ENCODE peak calls at places on chromosomes 4 and X, in eight cellular contexts. U is tibial nerve, G is suprapubic skin, B is A549, W is HepG2, K is ovary, O is upper lobe of left lung, C is transverse colon. S is an unnamed sample.

GRCh38 chrX:75301060-75301459 is 27.2 kb downstream of the UPRT start:
- DNase-seq in U (no peak), G (no peak), B (no peak), W (no peak), K (no peak), O (no peak), C (no peak), S (no peak)

GRCh38 chr4:137611998-137612700 is 79.9 kb upstream of the PCDH18 start:
- DNase-seq in U (no peak), G (no peak), B (no peak), W (no peak), K (no peak), O (no peak), C (no peak), S (no peak)

GRCh38 chr4:7581477-7581876 is 146.7 kb upstream of the PSAPL1 start:
- DNase-seq in U (no peak), G (no peak), B (peak; percentile 4), W (no peak), K (peak; percentile 36), O (no peak), C (no peak), S (no peak)

GRCh38 chr4:152591361-152591760 is 55.5 kb upstream of the FBXW7 start:
- DNase-seq in U (peak; percentile 21), G (peak; percentile 81), B (no peak), W (no peak), K (peak; percentile 23), O (peak; percentile 42), C (peak; percentile 63), S (peak; percentile 85)

GRCh38 chr4:53696956-53697685 is 105.8 kb upstream of the LNX1 start:
- DNase-seq in U (no peak), G (no peak), B (no peak), W (no peak), K (no peak), O (no peak), C (no peak), S (no peak)

GRCh38 chrX:49270249-49270921 is 792 bp downstream of the PPP1R3F start:
- DNase-seq in U (no peak), G (no peak), B (peak; percentile 5), W (no peak), K (no peak), O (no peak), C (no peak), S (no peak)

GRCh38 chrX:10900585-10901289 is 210.4 kb upstream of the HCCS start:
- DNase-seq in U (no peak), G (no peak), B (peak; percentile 74), W (peak; percentile 82), K (no peak), O (no peak), C (no peak), S (no peak)

GRCh38 chr4:45215976-45216542 is 489.7 kb upstream of the GNPDA2 start:
- DNase-seq in U (no peak), G (no peak), B (no peak), W (no peak), K (no peak), O (no peak), C (no peak), S (no peak)

GRCh38 chr4:1010522-1011021 is 854 bp upstream of the FGFRL1 start:
- DNase-seq in U (peak; percentile 67), G (no peak), B (peak; percentile 83), W (no peak), K (peak; percentile 80), O (peak; percentile 80), C (peak; percentile 76), S (peak; percentile 90)

GRCh38 chr4:40066651-40067050 is 10.0 kb downstream of the N4BP2 start:
- DNase-seq in U (no peak), G (no peak), B (no peak), W (no peak), K (no peak), O (no peak), C (no peak), S (no peak)

GRCh38 chrX:105658136-105658535 is 164.2 kb upstream of the NRK start:
- DNase-seq in U (no peak), G (no peak), B (no peak), W (no peak), K (no peak), O (no peak), C (no peak), S (no peak)
- TF ChIP-seq POLR2A in U (no peak), G (no peak), B (no peak), W (no peak), K (no peak), O (no peak), C (no peak), S (no peak)

GRCh38 chr4:78652282-78652876 is 100.8 kb downstream of the ANXA3 start:
- DNase-seq in U (peak; percentile 33), G (no peak), B (no peak), W (no peak), K (no peak), O (no peak), C (no peak), S (no peak)
- H3K4me1 ChIP-seq in U (peaks cover 57% of the 10 kb centered on the region), G (peaks cover 52% of the 10 kb centered on the region), B (peaks cover 31% of the 10 kb centered on the region), W (peaks cover 11% of the 10 kb centered on the region), K (no peaks in the 10 kb centered on the region), O (peaks cover 31% of the 10 kb centered on the region), C (no peaks in the 10 kb centered on the region), S (no peaks in the 10 kb centered on the region)

GRCh38 chr4:41339812-41340809 is 83.4 kb downstream of the UCHL1 start:
- DNase-seq in U (no peak), G (no peak), B (peak; percentile 73), W (no peak), K (no peak), O (no peak), C (no peak), S (no peak)
- TF ChIP-seq EP300 in U (no peak), G (no peak), B (no peak), W (no peak), K (no peak), O (no peak), C (no peak), S (no peak)

DNA sequence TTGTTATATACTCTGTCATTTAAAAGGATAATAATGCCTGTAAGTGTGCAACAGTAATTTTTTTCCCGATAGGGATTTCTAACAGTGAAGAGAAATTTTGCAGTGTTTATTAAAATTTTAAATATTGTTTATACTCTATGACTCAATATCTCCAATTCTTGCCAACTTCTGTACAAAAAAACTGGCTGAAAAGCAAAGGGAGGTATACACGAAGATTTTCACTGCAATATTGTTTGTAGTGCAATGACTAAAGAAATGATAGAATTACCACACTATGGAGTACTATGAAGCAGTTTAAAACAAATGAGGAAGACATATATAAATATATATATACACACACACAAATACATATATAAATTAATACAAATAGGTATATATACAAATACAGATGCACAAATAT is 187.9 kb upstream of the IL15 start:
- DNase-seq in U (no peak), G (no peak), B (no peak), W (no peak), K (no peak), O (no peak), C (no peak), S (no peak)
- TF ChIP-seq POLR2A in U (no peak), G (no peak), B (no peak), W (no peak), K (no peak), O (no peak), C (no peak), S (no peak)

GRCh38 chr4:15375707-15376106 is 52.1 kb upstream of the C1QTNF7 start:
- DNase-seq in U (no peak), G (no peak), B (no peak), W (no peak), K (no peak), O (no peak), C (no peak), S (no peak)
- H3K4me1 ChIP-seq in U (peaks cover 9% of the 10 kb centered on the region), G (peaks cover 20% of the 10 kb centered on the region), B (peaks cover 19% of the 10 kb centered on the region), W (no peaks in the 10 kb centered on the region), K (peaks cover 7% of the 10 kb centered on the region), O (peaks cover 16% of the 10 kb centered on the region), C (no peaks in the 10 kb centered on the region), S (peaks cover 24% of the 10 kb centered on the region)

GRCh38 chr4:81337211-81337610 is 122.2 kb upstream of the PRKG2 start:
- DNase-seq in U (no peak), G (no peak), B (no peak), W (no peak), K (no peak), O (no peak), C (no peak), S (no peak)

GRCh38 chr4:81346719-81347118 is 125.0 kb downstream of the RASGEF1B start:
- DNase-seq in U (no peak), G (no peak), B (no peak), W (no peak), K (no peak), O (no peak), C (no peak), S (no peak)

GRCh38 chr4:81343536-81343935 is 128.2 kb downstream of the RASGEF1B start:
- DNase-seq in U (no peak), G (no peak), B (no peak), W (no peak), K (no peak), O (no peak), C (no peak), S (no peak)

GRCh38 chr4:81343046-81343445 is 128.0 kb upstream of the PRKG2 start:
- DNase-seq in U (no peak), G (no peak), B (no peak), W (no peak), K (no peak), O (no peak), C (no peak), S (no peak)
- TF ChIP-seq EP300 in U (no peak), G (no peak), B (no peak), W (no peak), K (no peak), O (no peak), C (no peak), S (no peak)

GRCh38 chr4:139918591-139918990 is 235.4 kb downstream of the MAML3 start:
- DNase-seq in U (no peak), G (no peak), B (no peak), W (no peak), K (no peak), O (no peak), C (no peak), S (no peak)

GRCh38 chr4:139918994-139919393 is 235.0 kb downstream of the MAML3 start:
- DNase-seq in U (no peak), G (no peak), B (no peak), W (no peak), K (no peak), O (no peak), C (no peak), S (no peak)

GRCh38 chr4:139917896-139918295 is 236.1 kb downstream of the MAML3 start:
- DNase-seq in U (no peak), G (no peak), B (no peak), W (no peak), K (no peak), O (no peak), C (no peak), S (no peak)

GRCh38 chr4:139920552-139920951 is 233.4 kb downstream of the MAML3 start:
- DNase-seq in U (no peak), G (no peak), B (no peak), W (no peak), K (no peak), O (no peak), C (no peak), S (no peak)

DNA sequence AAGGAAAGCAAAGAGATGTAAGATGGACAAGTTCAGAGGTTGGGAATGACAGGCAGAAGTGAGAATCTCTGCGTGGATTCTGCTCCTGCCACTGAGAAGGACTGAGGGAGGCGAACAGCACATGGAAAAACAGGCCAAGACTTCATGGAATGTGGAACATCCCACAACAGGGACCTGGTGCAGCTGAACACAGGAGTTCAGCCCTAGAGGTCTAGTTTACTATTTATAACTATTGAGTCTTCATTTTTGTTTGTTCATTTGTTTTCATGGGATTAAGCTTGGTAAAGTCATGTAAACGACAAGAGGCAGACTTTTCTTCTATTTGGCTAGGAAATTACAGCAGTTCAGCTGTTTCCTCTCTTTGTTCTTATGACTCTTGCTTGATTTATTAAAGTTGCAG is 234.5 kb downstream of the MAML3 start:
- DNase-seq in U (no peak), G (no peak), B (peak; percentile 24), W (no peak), K (no peak), O (no peak), C (no peak), S (no peak)
- TF ChIP-seq POLR2A in U (no peak), G (no peak), B (no peak), W (no peak), K (no peak), O (no peak), C (no peak), S (no peak)

S was measured in sigmoid colon.